ENCODE peak calls at places on chromosomes 16 and 17, in nine cellular contexts. I, M, Q, T, A, G, H, L and K are unnamed samples.

GRCh38 chr16:88772871-88773811 is 11.9 kb downstream of the PIEZO1 start:
- DNase-seq in I (no peak), M (no peak), Q (peak; percentile 58), T (no peak), A (no peak), G (no peak), H (no peak), L (peak; percentile 78), K (peak; percentile 71)

GRCh38 chr17:78717431-78717980 is 64.6 kb downstream of the CYTH1 start:
- DNase-seq in I (peak; percentile 48), M (no peak), Q (no peak), T (no peak), A (no peak), G (no peak), H (no peak), L (peak; percentile 67), K (peak; percentile 49)

GRCh38 chr16:87375426-87376135 is 8.0 kb downstream of the FBXO31 start:
- DNase-seq in I (no peak), M (no peak), Q (no peak), T (no peak), A (no peak), G (peak; percentile 30), H (no peak), L (no peak), K (no peak)

GRCh38 chr17:2410951-2411350 is 10.1 kb upstream of the MNT start:
- DNase-seq in I (no peak), M (no peak), Q (no peak), T (no peak), A (no peak), G (no peak), H (no peak), L (no peak), K (no peak)

GRCh38 chr17:19663097-19663496 is 14.5 kb downstream of the ALDH3A2 start:
- DNase-seq in I (no peak), M (no peak), Q (no peak), T (no peak), A (no peak), G (no peak), H (no peak), L (no peak), K (no peak)

GRCh38 chr17:7561028-7561575 is 617 bp upstream of the SENP3 start:
- DNase-seq in I (peak; percentile 56), M (peak; percentile 76), Q (peak; percentile 91), T (no peak), A (peak; percentile 81), G (peak; percentile 94), H (peak; percentile 65), L (peak; percentile 94), K (peak; percentile 92)

GRCh38 chr17:4921320-4921719 is 10.8 kb upstream of the GP1BA start:
- DNase-seq in I (no peak), M (no peak), Q (no peak), T (no peak), A (no peak), G (no peak), H (no peak), L (no peak), K (no peak)

GRCh38 chr17:4162366-4162765 is 19.4 kb downstream of the CYB5D2 start:
- DNase-seq in I (no peak), M (no peak), Q (no peak), T (no peak), A (no peak), G (no peak), H (no peak), L (no peak), K (no peak)

GRCh38 chr17:8289103-8289397 is 580 bp downstream of the RANGRF start:
- DNase-seq in I (no peak), M (no peak), Q (peak; percentile 86), T (no peak), A (peak; percentile 56), G (no peak), H (no peak), L (no peak), K (peak; percentile 87)

GRCh38 chr16:29962344-29962994 is 590 bp downstream of the TMEM219 start:
- DNase-seq in I (no peak), M (no peak), Q (no peak), T (no peak), A (no peak), G (no peak), H (no peak), L (peak; percentile 29), K (no peak)